ENCODE peak calls at places on chromosomes 4 and X, in six cellular contexts. One of them, this sample, is unnamed.

GRCh38 chr4:37976991-37977470 is 16.8 kb downstream of the PTTG2 start:
- DNase-seq in left colon: peak
- DNase-seq in HT-29: peak
- DNase-seq in heart right ventricle: peak
- DNase-seq in anterior cingulate cortex: no peak
- DNase-seq in fibroblast of the conjunctiva: peak
- DNase-seq in this sample: peak

GRCh38 chrX:48835524-48836329 is at the start of gene PCSK1N:
- DNase-seq in anterior cingulate cortex: no peak
- DNase-seq in HT-29: no peak
- DNase-seq in left colon: no peak
- DNase-seq in heart right ventricle: no peak
- DNase-seq in fibroblast of the conjunctiva: no peak
- DNase-seq in this sample: no peak

GRCh38 chrX:26783512-26784225 is 567.7 kb downstream of the MAGEB5 start:
- DNase-seq in HT-29: peak
- DNase-seq in left colon: peak
- DNase-seq in anterior cingulate cortex: no peak
- DNase-seq in heart right ventricle: no peak
- DNase-seq in fibroblast of the conjunctiva: peak
- DNase-seq in this sample: no peak

GRCh38 chr4:128757712-128758111 is 51.8 kb upstream of the JADE1 start:
- DNase-seq in fibroblast of the conjunctiva: no peak
- DNase-seq in left colon: no peak
- DNase-seq in heart right ventricle: peak
- DNase-seq in anterior cingulate cortex: no peak
- DNase-seq in HT-29: no peak
- DNase-seq in this sample: peak

GRCh38 chr4:181877329-181877848 is 365.8 kb upstream of the TENM3 start:
- DNase-seq in HT-29: no peak
- DNase-seq in left colon: no peak
- DNase-seq in heart right ventricle: no peak
- DNase-seq in fibroblast of the conjunctiva: peak
- DNase-seq in anterior cingulate cortex: no peak
- DNase-seq in this sample: no peak

GRCh38 chr4:42397256-42397634 is at the start of gene SHISA3:
- DNase-seq in HT-29: no peak
- DNase-seq in left colon: peak
- DNase-seq in fibroblast of the conjunctiva: no peak
- DNase-seq in anterior cingulate cortex: no peak
- DNase-seq in heart right ventricle: peak
- DNase-seq in this sample: peak

GRCh38 chrX:150880808-150881165 is 17.7 kb downstream of the CD99L2 start:
- DNase-seq in HT-29: no peak
- DNase-seq in anterior cingulate cortex: no peak
- DNase-seq in fibroblast of the conjunctiva: no peak
- DNase-seq in heart right ventricle: no peak
- DNase-seq in left colon: no peak
- DNase-seq in this sample: no peak

GRCh38 chr4:117370944-117371665 is 285.7 kb upstream of the TRAM1L1 start:
- DNase-seq in fibroblast of the conjunctiva: no peak
- DNase-seq in left colon: no peak
- DNase-seq in HT-29: no peak
- DNase-seq in heart right ventricle: no peak
- DNase-seq in anterior cingulate cortex: no peak
- DNase-seq in this sample: no peak

GRCh38 chrX:21840199-21840557 is 761 bp downstream of the MBTPS2 start:
- DNase-seq in left colon: no peak
- DNase-seq in heart right ventricle: no peak
- DNase-seq in HT-29: no peak
- DNase-seq in fibroblast of the conjunctiva: no peak
- DNase-seq in anterior cingulate cortex: no peak
- DNase-seq in this sample: no peak

GRCh38 chr4:14790487-14790886 is 211.8 kb upstream of the CPEB2 start:
- DNase-seq in HT-29: no peak
- DNase-seq in fibroblast of the conjunctiva: no peak
- DNase-seq in heart right ventricle: no peak
- DNase-seq in anterior cingulate cortex: no peak
- DNase-seq in left colon: no peak
- DNase-seq in this sample: no peak

GRCh38 chr4:163688856-163689255 is 194.4 kb downstream of the TMA16 start:
- DNase-seq in anterior cingulate cortex: no peak
- DNase-seq in heart right ventricle: no peak
- DNase-seq in HT-29: no peak
- DNase-seq in left colon: no peak
- DNase-seq in fibroblast of the conjunctiva: no peak
- DNase-seq in this sample: no peak

GRCh38 chr4:53902786-53903185 is 161.6 kb downstream of the CHIC2 start:
- DNase-seq in fibroblast of the conjunctiva: no peak
- DNase-seq in anterior cingulate cortex: no peak
- DNase-seq in left colon: no peak
- DNase-seq in heart right ventricle: no peak
- DNase-seq in HT-29: no peak
- DNase-seq in this sample: no peak

GRCh38 chrX:152601848-152602616 is 35.7 kb upstream of the GABRQ start:
- DNase-seq in anterior cingulate cortex: no peak
- DNase-seq in left colon: no peak
- DNase-seq in HT-29: peak
- DNase-seq in fibroblast of the conjunctiva: no peak
- DNase-seq in heart right ventricle: no peak
- DNase-seq in this sample: no peak

GRCh38 chr4:155772459-155773195 is 13.8 kb downstream of the GUCY1B1 start:
- DNase-seq in fibroblast of the conjunctiva: no peak
- DNase-seq in left colon: no peak
- DNase-seq in heart right ventricle: no peak
- DNase-seq in anterior cingulate cortex: no peak
- DNase-seq in HT-29: no peak
- DNase-seq in this sample: no peak

GRCh38 chrX:4322916-4323315 is 609.5 kb upstream of the PRKX start:
- DNase-seq in fibroblast of the conjunctiva: no peak
- DNase-seq in left colon: no peak
- DNase-seq in HT-29: no peak
- DNase-seq in anterior cingulate cortex: no peak
- DNase-seq in heart right ventricle: no peak
- DNase-seq in this sample: no peak

GRCh38 chr4:5036239-5036638 is 15.0 kb upstream of the STK32B start:
- DNase-seq in left colon: no peak
- DNase-seq in fibroblast of the conjunctiva: peak
- DNase-seq in heart right ventricle: no peak
- DNase-seq in anterior cingulate cortex: no peak
- DNase-seq in HT-29: no peak
- DNase-seq in this sample: no peak

GRCh38 chr4:183200453-183200852 is 101.4 kb downstream of the WWC2 start:
- DNase-seq in left colon: peak
- DNase-seq in heart right ventricle: peak
- DNase-seq in fibroblast of the conjunctiva: peak
- DNase-seq in anterior cingulate cortex: no peak
- DNase-seq in HT-29: no peak
- DNase-seq in this sample: peak

GRCh38 chrX:119887721-119888425 is 7.8 kb upstream of the AKAP14 start:
- DNase-seq in fibroblast of the conjunctiva: peak
- DNase-seq in anterior cingulate cortex: no peak
- DNase-seq in HT-29: peak
- DNase-seq in left colon: peak
- DNase-seq in heart right ventricle: peak
- DNase-seq in this sample: peak

GRCh38 chrX:72609313-72609712 is 36.7 kb upstream of the HDAC8 start:
- DNase-seq in HT-29: peak
- DNase-seq in heart right ventricle: no peak
- DNase-seq in anterior cingulate cortex: no peak
- DNase-seq in left colon: no peak
- DNase-seq in fibroblast of the conjunctiva: no peak
- DNase-seq in this sample: no peak

GRCh38 chrX:103845165-103845653 is 13.2 kb upstream of the RAB9B start:
- DNase-seq in HT-29: peak
- DNase-seq in heart right ventricle: peak
- DNase-seq in fibroblast of the conjunctiva: peak
- DNase-seq in anterior cingulate cortex: peak
- DNase-seq in left colon: peak
- DNase-seq in this sample: peak

GRCh38 chr4:169070895-169071218 is 60.8 kb upstream of the CBR4 start:
- DNase-seq in heart right ventricle: no peak
- DNase-seq in anterior cingulate cortex: no peak
- DNase-seq in HT-29: peak
- DNase-seq in left colon: peak
- DNase-seq in fibroblast of the conjunctiva: no peak
- DNase-seq in this sample: no peak

GRCh38 chrX:109890910-109891502 is 111.9 kb upstream of the TMEM164 start:
- DNase-seq in heart right ventricle: peak
- DNase-seq in fibroblast of the conjunctiva: peak
- DNase-seq in HT-29: peak
- DNase-seq in left colon: peak
- DNase-seq in anterior cingulate cortex: peak
- DNase-seq in this sample: peak

GRCh38 chr4:71230258-71230594 is 108.6 kb upstream of the SLC4A4 start:
- DNase-seq in HT-29: no peak
- DNase-seq in left colon: peak
- DNase-seq in fibroblast of the conjunctiva: no peak
- DNase-seq in heart right ventricle: no peak
- DNase-seq in anterior cingulate cortex: no peak
- DNase-seq in this sample: peak

GRCh38 chrX:108366644-108367406 is 71.4 kb downstream of the COL4A6 start:
- DNase-seq in HT-29: no peak
- DNase-seq in anterior cingulate cortex: no peak
- DNase-seq in heart right ventricle: no peak
- DNase-seq in left colon: no peak
- DNase-seq in fibroblast of the conjunctiva: no peak
- DNase-seq in this sample: no peak

GRCh38 chrX:152912121-152912520 is 14.3 kb downstream of the ZNF185 start:
- DNase-seq in anterior cingulate cortex: no peak
- DNase-seq in heart right ventricle: no peak
- DNase-seq in left colon: no peak
- DNase-seq in fibroblast of the conjunctiva: no peak
- DNase-seq in HT-29: peak
- DNase-seq in this sample: no peak

GRCh38 chr4:159434496-159435241 is 331.8 kb downstream of the RAPGEF2 start:
- DNase-seq in heart right ventricle: no peak
- DNase-seq in fibroblast of the conjunctiva: no peak
- DNase-seq in left colon: no peak
- DNase-seq in HT-29: no peak
- DNase-seq in anterior cingulate cortex: no peak
- DNase-seq in this sample: no peak

GRCh38 chr4:172232966-172233365 is 419.8 kb downstream of the GALNTL6 start:
- DNase-seq in fibroblast of the conjunctiva: no peak
- DNase-seq in left colon: no peak
- DNase-seq in heart right ventricle: no peak
- DNase-seq in HT-29: no peak
- DNase-seq in anterior cingulate cortex: no peak
- DNase-seq in this sample: no peak

GRCh38 chr4:24330198-24330972 is 254.0 kb downstream of the DHX15 start:
- DNase-seq in anterior cingulate cortex: no peak
- DNase-seq in left colon: no peak
- DNase-seq in fibroblast of the conjunctiva: no peak
- DNase-seq in HT-29: no peak
- DNase-seq in heart right ventricle: no peak
- DNase-seq in this sample: no peak

GRCh38 chr4:10554694-10555093 is 97.5 kb upstream of the ZNF518B start:
- DNase-seq in HT-29: peak
- DNase-seq in heart right ventricle: no peak
- DNase-seq in left colon: peak
- DNase-seq in anterior cingulate cortex: peak
- DNase-seq in fibroblast of the conjunctiva: peak
- DNase-seq in this sample: no peak

GRCh38 chr4:2928242-2929155 is 34.7 kb downstream of the NOP14 start:
- DNase-seq in left colon: no peak
- DNase-seq in anterior cingulate cortex: no peak
- DNase-seq in heart right ventricle: peak
- DNase-seq in fibroblast of the conjunctiva: no peak
- DNase-seq in HT-29: no peak
- DNase-seq in this sample: no peak

GRCh38 chr4:140049024-140049923 is 104.7 kb downstream of the MAML3 start:
- DNase-seq in fibroblast of the conjunctiva: no peak
- DNase-seq in heart right ventricle: peak
- DNase-seq in left colon: peak
- DNase-seq in HT-29: peak
- DNase-seq in anterior cingulate cortex: peak
- DNase-seq in this sample: peak

GRCh38 chr4:142406051-142406549 is 440.0 kb downstream of the INPP4B start:
- DNase-seq in left colon: no peak
- DNase-seq in fibroblast of the conjunctiva: no peak
- DNase-seq in anterior cingulate cortex: no peak
- DNase-seq in HT-29: peak
- DNase-seq in heart right ventricle: no peak
- DNase-seq in this sample: no peak

GRCh38 chr4:118273642-118274041 is 79.2 kb downstream of the PRSS12 start:
- DNase-seq in anterior cingulate cortex: no peak
- DNase-seq in HT-29: no peak
- DNase-seq in fibroblast of the conjunctiva: no peak
- DNase-seq in heart right ventricle: no peak
- DNase-seq in left colon: no peak
- DNase-seq in this sample: no peak